ENCODE peak calls at places on chromosomes 2 and 18, in nine cellular contexts. One of them, this sample, is unnamed.

GRCh38 chr18:45402485-45403056 is 212.7 kb upstream of the SLC14A2 start:
- DNase-seq in HCT116: no peak
- DNase-seq in PC-3: peak
- DNase-seq in neural progenitor cell: no peak
- DNase-seq in GM23248: peak
- DNase-seq in hepatocyte: no peak
- DNase-seq in OCI-LY7: no peak
- DNase-seq in GM23338: no peak
- DNase-seq in SK-N-SH: no peak
- DNase-seq in this sample: no peak

GRCh38 chr2:7269993-7270392 is 352.8 kb downstream of the RNF144A start:
- DNase-seq in HCT116: no peak
- DNase-seq in PC-3: no peak
- DNase-seq in neural progenitor cell: no peak
- DNase-seq in GM23248: no peak
- DNase-seq in hepatocyte: no peak
- DNase-seq in OCI-LY7: no peak
- DNase-seq in GM23338: no peak
- DNase-seq in SK-N-SH: no peak
- DNase-seq in this sample: no peak

GRCh38 chr2:199985625-199986207 is 30.3 kb downstream of the MAIP1 start:
- DNase-seq in HCT116: peak
- DNase-seq in PC-3: peak
- DNase-seq in neural progenitor cell: peak
- DNase-seq in GM23248: peak
- DNase-seq in hepatocyte: peak
- DNase-seq in OCI-LY7: peak
- DNase-seq in GM23338: peak
- DNase-seq in SK-N-SH: peak
- DNase-seq in this sample: peak

GRCh38 chr2:4354678-4355077 is 651.3 kb downstream of the DCDC2C start:
- DNase-seq in HCT116: no peak
- DNase-seq in PC-3: peak
- DNase-seq in neural progenitor cell: peak
- DNase-seq in GM23248: no peak
- DNase-seq in hepatocyte: peak
- DNase-seq in OCI-LY7: peak
- DNase-seq in GM23338: peak
- DNase-seq in SK-N-SH: peak
- DNase-seq in this sample: no peak

GRCh38 chr2:142112648-142113278 is 18.1 kb downstream of the LRP1B start:
- DNase-seq in HCT116: peak
- DNase-seq in PC-3: peak
- DNase-seq in neural progenitor cell: no peak
- DNase-seq in GM23248: peak
- DNase-seq in hepatocyte: no peak
- DNase-seq in OCI-LY7: no peak
- DNase-seq in GM23338: peak
- DNase-seq in SK-N-SH: no peak
- DNase-seq in this sample: no peak

GRCh38 chr2:48126180-48126579 is 219.9 kb upstream of the FBXO11 start:
- DNase-seq in HCT116: no peak
- DNase-seq in PC-3: no peak
- DNase-seq in neural progenitor cell: no peak
- DNase-seq in GM23248: peak
- DNase-seq in hepatocyte: peak
- DNase-seq in OCI-LY7: no peak
- DNase-seq in GM23338: no peak
- DNase-seq in SK-N-SH: no peak
- DNase-seq in this sample: no peak

GRCh38 chr2:146037334-146037870 is 1517.5 kb upstream of the ZEB2 start:
- DNase-seq in HCT116: no peak
- DNase-seq in PC-3: no peak
- DNase-seq in neural progenitor cell: no peak
- DNase-seq in GM23248: peak
- DNase-seq in hepatocyte: no peak
- DNase-seq in OCI-LY7: no peak
- DNase-seq in GM23338: no peak
- DNase-seq in SK-N-SH: no peak
- DNase-seq in this sample: no peak

GRCh38 chr2:31317387-31317786 is 83.4 kb downstream of the EHD3 start:
- DNase-seq in HCT116: no peak
- DNase-seq in PC-3: no peak
- DNase-seq in neural progenitor cell: no peak
- DNase-seq in GM23248: no peak
- DNase-seq in hepatocyte: no peak
- DNase-seq in OCI-LY7: no peak
- DNase-seq in GM23338: no peak
- DNase-seq in SK-N-SH: no peak
- DNase-seq in this sample: no peak

GRCh38 chr2:218235017-218235416 is 18.0 kb downstream of the ARPC2 start:
- DNase-seq in HCT116: no peak
- DNase-seq in PC-3: no peak
- DNase-seq in neural progenitor cell: no peak
- DNase-seq in GM23248: peak
- DNase-seq in hepatocyte: no peak
- DNase-seq in OCI-LY7: no peak
- DNase-seq in GM23338: no peak
- DNase-seq in SK-N-SH: no peak
- DNase-seq in this sample: no peak

GRCh38 chr18:63099026-63099840 is 220.3 kb downstream of the BCL2 start:
- DNase-seq in HCT116: no peak
- DNase-seq in PC-3: no peak
- DNase-seq in neural progenitor cell: no peak
- DNase-seq in GM23248: no peak
- DNase-seq in hepatocyte: no peak
- DNase-seq in OCI-LY7: no peak
- DNase-seq in GM23338: no peak
- DNase-seq in SK-N-SH: no peak
- DNase-seq in this sample: no peak
- H3K4me3 ChIP-seq in HCT116: no peak
- H3K4me3 ChIP-seq in PC-3: no peak
- H3K4me3 ChIP-seq in neural progenitor cell: no peak
- H3K4me3 ChIP-seq in GM23248: no peak
- H3K4me3 ChIP-seq in hepatocyte: no peak
- H3K4me3 ChIP-seq in OCI-LY7: no peak
- H3K4me3 ChIP-seq in GM23338: no peak
- H3K4me3 ChIP-seq in SK-N-SH: no peak
- H3K4me3 ChIP-seq in this sample: peak

GRCh38 chr2:238974510-238975166 is 126.8 kb downstream of the TWIST2 start:
- DNase-seq in HCT116: peak
- DNase-seq in PC-3: peak
- DNase-seq in neural progenitor cell: peak
- DNase-seq in GM23248: peak
- DNase-seq in hepatocyte: no peak
- DNase-seq in OCI-LY7: no peak
- DNase-seq in GM23338: peak
- DNase-seq in SK-N-SH: no peak
- DNase-seq in this sample: no peak
- H3K27ac ChIP-seq in HCT116: no peak
- H3K27ac ChIP-seq in PC-3: peak
- H3K27ac ChIP-seq in neural progenitor cell: no peak
- H3K27ac ChIP-seq in GM23248: peak
- H3K27ac ChIP-seq in hepatocyte: no peak
- H3K27ac ChIP-seq in OCI-LY7: no peak
- H3K27ac ChIP-seq in GM23338: no peak
- H3K27ac ChIP-seq in SK-N-SH: peak
- H3K27ac ChIP-seq in this sample: no peak

DNA sequence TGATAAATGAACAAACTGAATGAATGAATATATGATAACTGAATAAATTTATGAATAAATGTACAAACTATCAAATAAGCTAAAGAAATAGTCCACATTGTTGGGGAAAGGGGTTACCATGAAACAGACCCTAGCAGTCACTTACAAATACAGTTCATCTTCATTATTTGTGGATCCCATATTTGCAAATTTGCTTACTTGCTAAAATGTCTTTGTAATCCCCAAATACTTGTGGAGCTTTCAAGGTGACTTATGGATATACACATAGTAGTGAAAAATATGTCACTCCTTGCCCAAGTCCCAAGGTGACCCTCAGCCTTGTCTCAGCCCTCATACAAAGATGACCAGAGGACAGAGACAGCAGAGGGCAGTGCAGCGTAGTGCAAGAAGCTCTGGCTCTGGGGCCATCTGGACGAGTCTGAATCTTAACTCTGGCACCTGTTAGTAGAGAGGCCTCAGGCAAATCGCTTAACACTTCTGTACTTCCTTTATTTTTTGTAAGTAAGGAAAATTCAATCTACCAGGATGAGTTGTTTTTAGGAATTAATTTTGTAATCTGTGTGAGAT is 3.1 kb downstream of the PAIP2B start:
- DNase-seq in HCT116: peak
- DNase-seq in PC-3: peak
- DNase-seq in neural progenitor cell: peak
- DNase-seq in GM23248: peak
- DNase-seq in hepatocyte: peak
- DNase-seq in OCI-LY7: peak
- DNase-seq in GM23338: peak
- DNase-seq in SK-N-SH: peak
- DNase-seq in this sample: peak
- TF ChIP-seq EZH2phosphoT487 in HCT116: no peak
- TF ChIP-seq EZH2phosphoT487 in PC-3: no peak
- TF ChIP-seq EZH2phosphoT487 in neural progenitor cell: no peak
- TF ChIP-seq EZH2phosphoT487 in GM23248: no peak
- TF ChIP-seq EZH2phosphoT487 in hepatocyte: no peak
- TF ChIP-seq EZH2phosphoT487 in OCI-LY7: no peak
- TF ChIP-seq EZH2phosphoT487 in GM23338: no peak
- TF ChIP-seq EZH2phosphoT487 in SK-N-SH: no peak
- TF ChIP-seq EZH2phosphoT487 in this sample: no peak

GRCh38 chr2:3257842-3258241 is 119.8 kb downstream of the EIPR1 start:
- DNase-seq in HCT116: no peak
- DNase-seq in PC-3: no peak
- DNase-seq in neural progenitor cell: no peak
- DNase-seq in GM23248: no peak
- DNase-seq in hepatocyte: no peak
- DNase-seq in OCI-LY7: no peak
- DNase-seq in GM23338: no peak
- DNase-seq in SK-N-SH: no peak
- DNase-seq in this sample: no peak
- H3K4me3 ChIP-seq in HCT116: no peak
- H3K4me3 ChIP-seq in PC-3: no peak
- H3K4me3 ChIP-seq in neural progenitor cell: no peak
- H3K4me3 ChIP-seq in GM23248: no peak
- H3K4me3 ChIP-seq in hepatocyte: no peak
- H3K4me3 ChIP-seq in OCI-LY7: no peak
- H3K4me3 ChIP-seq in GM23338: no peak
- H3K4me3 ChIP-seq in SK-N-SH: no peak
- H3K4me3 ChIP-seq in this sample: no peak

GRCh38 chr18:29925566-29925965 is 1117.0 kb downstream of the DSC3 start:
- DNase-seq in HCT116: no peak
- DNase-seq in PC-3: no peak
- DNase-seq in neural progenitor cell: no peak
- DNase-seq in GM23248: no peak
- DNase-seq in hepatocyte: no peak
- DNase-seq in OCI-LY7: no peak
- DNase-seq in GM23338: no peak
- DNase-seq in SK-N-SH: no peak
- DNase-seq in this sample: no peak
- H3K27ac ChIP-seq in HCT116: no peak
- H3K27ac ChIP-seq in PC-3: no peak
- H3K27ac ChIP-seq in neural progenitor cell: no peak
- H3K27ac ChIP-seq in GM23248: no peak
- H3K27ac ChIP-seq in hepatocyte: no peak
- H3K27ac ChIP-seq in OCI-LY7: no peak
- H3K27ac ChIP-seq in GM23338: no peak
- H3K27ac ChIP-seq in SK-N-SH: no peak
- H3K27ac ChIP-seq in this sample: no peak

GRCh38 chr2:115910270-115910669 is 1467.8 kb downstream of the DPP10 start:
- DNase-seq in HCT116: no peak
- DNase-seq in PC-3: peak
- DNase-seq in neural progenitor cell: peak
- DNase-seq in GM23248: no peak
- DNase-seq in hepatocyte: peak
- DNase-seq in OCI-LY7: no peak
- DNase-seq in GM23338: peak
- DNase-seq in SK-N-SH: peak
- DNase-seq in this sample: no peak

GRCh38 chr2:115908731-115909130 is 1466.3 kb downstream of the DPP10 start:
- DNase-seq in HCT116: no peak
- DNase-seq in PC-3: no peak
- DNase-seq in neural progenitor cell: no peak
- DNase-seq in GM23248: no peak
- DNase-seq in hepatocyte: no peak
- DNase-seq in OCI-LY7: no peak
- DNase-seq in GM23338: no peak
- DNase-seq in SK-N-SH: no peak
- DNase-seq in this sample: no peak
- TF ChIP-seq EZH2phosphoT487 in HCT116: no peak
- TF ChIP-seq EZH2phosphoT487 in PC-3: no peak
- TF ChIP-seq EZH2phosphoT487 in neural progenitor cell: no peak
- TF ChIP-seq EZH2phosphoT487 in GM23248: no peak
- TF ChIP-seq EZH2phosphoT487 in hepatocyte: no peak
- TF ChIP-seq EZH2phosphoT487 in OCI-LY7: no peak
- TF ChIP-seq EZH2phosphoT487 in GM23338: no peak
- TF ChIP-seq EZH2phosphoT487 in SK-N-SH: no peak
- TF ChIP-seq EZH2phosphoT487 in this sample: no peak

GRCh38 chr2:2389215-2389614 is 58.1 kb upstream of the MYT1L start:
- DNase-seq in HCT116: no peak
- DNase-seq in PC-3: no peak
- DNase-seq in neural progenitor cell: no peak
- DNase-seq in GM23248: no peak
- DNase-seq in hepatocyte: no peak
- DNase-seq in OCI-LY7: no peak
- DNase-seq in GM23338: peak
- DNase-seq in SK-N-SH: no peak
- DNase-seq in this sample: no peak

DNA sequence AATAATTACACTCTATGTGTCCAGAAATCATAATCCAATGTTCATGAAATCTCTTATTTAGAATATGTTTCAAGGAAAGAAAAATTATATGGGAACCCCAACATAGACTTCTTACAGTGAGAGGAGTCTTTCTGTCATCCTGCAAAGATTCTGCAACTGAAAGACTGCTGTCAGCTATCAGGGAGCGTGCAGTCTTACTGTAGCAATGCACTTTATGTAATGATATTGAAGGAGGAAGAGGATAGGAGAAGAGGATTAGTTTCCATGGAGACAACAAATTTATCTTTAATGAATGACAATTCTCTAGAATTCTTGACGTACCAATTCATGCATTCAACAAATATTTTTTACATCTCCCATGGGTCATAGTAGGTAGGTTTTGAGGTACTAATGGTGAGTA is 61.3 kb upstream of the MYT1L start:
- DNase-seq in HCT116: no peak
- DNase-seq in PC-3: no peak
- DNase-seq in neural progenitor cell: no peak
- DNase-seq in GM23248: no peak
- DNase-seq in hepatocyte: no peak
- DNase-seq in OCI-LY7: no peak
- DNase-seq in GM23338: no peak
- DNase-seq in SK-N-SH: no peak
- DNase-seq in this sample: no peak
- H3K4me3 ChIP-seq in HCT116: no peak
- H3K4me3 ChIP-seq in PC-3: no peak
- H3K4me3 ChIP-seq in neural progenitor cell: no peak
- H3K4me3 ChIP-seq in GM23248: no peak
- H3K4me3 ChIP-seq in hepatocyte: no peak
- H3K4me3 ChIP-seq in OCI-LY7: no peak
- H3K4me3 ChIP-seq in GM23338: no peak
- H3K4me3 ChIP-seq in SK-N-SH: no peak
- H3K4me3 ChIP-seq in this sample: no peak

DNA sequence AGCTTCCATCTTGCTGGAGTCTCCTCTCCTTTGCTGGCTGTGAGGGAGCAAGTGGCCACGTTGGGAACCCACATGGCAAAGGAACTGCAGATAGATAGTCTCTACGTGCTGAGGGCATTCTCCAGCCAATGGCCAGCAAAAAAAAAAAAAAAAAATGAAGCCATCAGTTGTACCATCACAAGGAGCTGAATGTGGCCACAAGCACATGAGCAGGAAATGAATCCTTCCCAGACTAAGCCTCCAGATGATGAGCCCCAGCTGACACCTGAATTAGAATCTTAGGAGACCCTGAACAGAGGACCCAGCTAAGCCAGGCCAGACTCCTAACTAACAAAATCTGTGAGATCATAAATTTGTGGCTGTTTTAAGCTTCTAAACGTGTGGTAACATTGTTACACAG is 57.9 kb downstream of the SPIRE1 start:
- DNase-seq in HCT116: no peak
- DNase-seq in PC-3: no peak
- DNase-seq in neural progenitor cell: no peak
- DNase-seq in GM23248: no peak
- DNase-seq in hepatocyte: no peak
- DNase-seq in OCI-LY7: no peak
- DNase-seq in GM23338: no peak
- DNase-seq in SK-N-SH: no peak
- DNase-seq in this sample: no peak
- H3K27ac ChIP-seq in HCT116: no peak
- H3K27ac ChIP-seq in PC-3: peak
- H3K27ac ChIP-seq in neural progenitor cell: no peak
- H3K27ac ChIP-seq in GM23248: no peak
- H3K27ac ChIP-seq in hepatocyte: no peak
- H3K27ac ChIP-seq in OCI-LY7: no peak
- H3K27ac ChIP-seq in GM23338: no peak
- H3K27ac ChIP-seq in SK-N-SH: peak
- H3K27ac ChIP-seq in this sample: no peak

This sample was measured in MM.1S.